ENCODE peak calls at places on chromosomes 12 and 14, in eight cellular contexts. B, P, W, E, U, Y, G and V are unnamed samples. For H3K4me1, the result is how much of the 10 kb centered on the place peaks cover.

GRCh38 chr12:5432011-5432400 is at the start of gene NTF3:
- DNase-seq in U (no peak), P (no peak), E (no peak), W (no peak), Y (peak), G (no peak), B (no peak), V (no peak)

GRCh38 chr12:24297516-24297915 is 348.0 kb upstream of the SOX5 start:
- DNase-seq in E (no peak), W (no peak), U (no peak), P (no peak), Y (no peak), G (no peak), B (no peak), V (no peak)

GRCh38 chr12:20547788-20548575 is 147.2 kb upstream of the SLCO1C1 start:
- DNase-seq in E (no peak), Y (no peak), G (no peak), P (no peak), W (no peak), U (no peak), B (no peak), V (no peak)

GRCh38 chr12:93982847-93983315 is 165.5 kb upstream of the PLXNC1 start:
- DNase-seq in E (peak), G (no peak), U (no peak), P (no peak), W (no peak), Y (no peak), B (no peak), V (no peak)

GRCh38 chr14:84397621-84398020 is 1132.3 kb upstream of the FLRT2 start:
- DNase-seq in E (no peak), W (no peak), U (no peak), Y (no peak), P (no peak), B (no peak), G (no peak), V (no peak)

GRCh38 chr12:104748356-104748755 is 209.7 kb downstream of the SLC41A2 start:
- DNase-seq in U (no peak), B (no peak), Y (no peak), P (no peak), G (no peak), W (no peak), E (no peak), V (no peak)

GRCh38 chr14:22549304-22549962 is 39.6 kb downstream of the DAD1 start:
- DNase-seq in E (no peak), B (no peak), G (no peak), U (no peak), Y (no peak), W (no peak), P (no peak), V (no peak)

GRCh38 chr14:71555654-71556559 is 376.3 kb upstream of the RGS6 start:
- DNase-seq in Y (no peak), B (no peak), E (no peak), G (no peak), P (peak), U (no peak), W (no peak), V (no peak)

GRCh38 chr12:130144256-130144655 is 18.0 kb upstream of the FZD10 start:
- DNase-seq in U (no peak), Y (no peak), E (no peak), P (no peak), G (no peak), B (no peak), W (no peak), V (no peak)

GRCh38 chr12:65961731-65962130 is 137.4 kb downstream of the HMGA2 start:
- DNase-seq in U (no peak), G (no peak), P (no peak), Y (no peak), W (no peak), E (no peak), B (no peak), V (no peak)

GRCh38 chr12:104687823-104688573 is 231.2 kb downstream of the CHST11 start:
- DNase-seq in W (no peak), G (no peak), P (peak), Y (no peak), U (no peak), E (no peak), B (no peak), V (no peak)

GRCh38 chr14:62189698-62190097 is 427.5 kb downstream of the SNAPC1 start:
- DNase-seq in P (no peak), G (peak), W (peak), U (no peak), Y (no peak), E (no peak), B (no peak), V (no peak)

GRCh38 chr12:115709410-115710065 is 568.0 kb downstream of the MED13L start:
- DNase-seq in G (peak), W (peak), B (no peak), P (no peak), U (no peak), Y (peak), E (no peak), V (no peak)

GRCh38 chr14:22428681-22429315 is 160.2 kb downstream of the DAD1 start:
- DNase-seq in G (no peak), Y (no peak), E (no peak), U (no peak), P (no peak), B (no peak), W (no peak), V (no peak)

GRCh38 chr14:104826858-104827172 is 25.9 kb downstream of the ZBTB42 start:
- DNase-seq in P (no peak), E (peak), W (no peak), Y (no peak), G (no peak), U (no peak), B (no peak), V (no peak)

GRCh38 chr14:58557242-58557641 is 80.5 kb upstream of the DACT1 start:
- DNase-seq in E (no peak), W (no peak), G (no peak), P (no peak), B (no peak), Y (no peak), U (no peak), V (no peak)

GRCh38 chr14:32985881-32986280 is 47.2 kb downstream of the NPAS3 start:
- DNase-seq in W (no peak), B (no peak), G (no peak), P (no peak), Y (peak), U (no peak), E (no peak), V (no peak)

GRCh38 chr12:47586952-47587669 is 118.7 kb downstream of the RPAP3 start:
- DNase-seq in B (no peak), P (no peak), E (no peak), U (no peak), G (no peak), Y (no peak), W (no peak), V (no peak)

GRCh38 chr14:106844608-106845285 is 1318.4 kb downstream of the TMEM121 start:
- DNase-seq in U (no peak), P (peak), Y (peak), W (peak), B (peak), E (peak), G (peak), V (no peak)

GRCh38 chr12:84136862-84137367 is 775.7 kb downstream of the SLC6A15 start:
- DNase-seq in U (no peak), G (no peak), Y (no peak), P (no peak), E (peak), B (no peak), W (no peak), V (no peak)

GRCh38 chr12:44127966-44128365 is 292.1 kb downstream of the TMEM117 start:
- DNase-seq in B (no peak), P (no peak), W (no peak), Y (no peak), U (no peak), E (no peak), G (no peak), V (no peak)

GRCh38 chr12:28574746-28575592 is 384.7 kb downstream of the CCDC91 start:
- DNase-seq in G (no peak), U (no peak), E (peak), B (no peak), P (no peak), Y (no peak), W (no peak), V (no peak)

GRCh38 chr12:52125499-52125900 is 46.0 kb downstream of the SMIM41 start:
- DNase-seq in G (no peak), U (peak), Y (no peak), P (no peak), W (no peak), B (no peak), E (no peak), V (peak)

GRCh38 chr14:100362311-100362927 is 39.3 kb downstream of the SLC25A47 start:
- DNase-seq in Y (no peak), U (no peak), E (no peak), W (no peak), G (no peak), B (no peak), P (no peak), V (no peak)

GRCh38 chr14:50531595-50532501 is 521 bp downstream of the MAP4K5 start:
- DNase-seq in U (peak), E (peak), P (peak), B (peak), G (peak), W (peak), Y (peak), V (no peak)

GRCh38 chr14:59507063-59507751 is 22.9 kb downstream of the JKAMP start:
- DNase-seq in B (peak), E (peak), W (no peak), U (no peak), Y (peak), G (peak), P (peak), V (no peak)

GRCh38 chr12:124454352-124454725 is 113.1 kb downstream of the NCOR2 start:
- DNase-seq in U (no peak), P (no peak), B (no peak), Y (no peak), W (no peak), G (no peak), E (no peak), V (no peak)
- H3K4me1 ChIP-seq in U (under half), P (half or more), B (under half), Y (half or more), W (under half), G (half or more), E (under half), V (under half)

DNA sequence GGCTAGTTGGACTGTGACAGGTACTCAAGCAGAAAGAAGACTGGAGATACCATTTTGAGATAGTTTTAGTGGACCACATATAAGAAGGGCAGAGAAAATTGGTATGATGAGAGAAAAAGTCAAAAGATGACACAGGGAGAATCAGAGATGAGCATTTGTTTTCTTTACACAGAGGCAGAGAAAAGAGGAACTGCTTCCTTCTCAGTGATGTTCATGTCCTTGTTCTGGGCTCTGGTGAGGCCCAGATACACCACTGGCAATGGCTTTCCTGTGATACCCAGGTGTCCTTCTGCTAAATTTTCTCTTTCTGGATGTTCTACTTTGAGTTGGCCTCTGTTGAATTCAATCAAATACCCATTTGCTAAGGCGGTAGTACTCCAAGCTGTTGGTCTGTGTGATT is 1782.7 kb upstream of the SEL1L start:
- DNase-seq in U (no peak), Y (no peak), G (no peak), W (no peak), B (no peak), P (no peak), E (no peak), V (no peak)
- H3K4me3 ChIP-seq in U (no peak), Y (no peak), G (no peak), W (no peak), B (no peak), P (no peak), E (no peak), V (no peak)

DNA sequence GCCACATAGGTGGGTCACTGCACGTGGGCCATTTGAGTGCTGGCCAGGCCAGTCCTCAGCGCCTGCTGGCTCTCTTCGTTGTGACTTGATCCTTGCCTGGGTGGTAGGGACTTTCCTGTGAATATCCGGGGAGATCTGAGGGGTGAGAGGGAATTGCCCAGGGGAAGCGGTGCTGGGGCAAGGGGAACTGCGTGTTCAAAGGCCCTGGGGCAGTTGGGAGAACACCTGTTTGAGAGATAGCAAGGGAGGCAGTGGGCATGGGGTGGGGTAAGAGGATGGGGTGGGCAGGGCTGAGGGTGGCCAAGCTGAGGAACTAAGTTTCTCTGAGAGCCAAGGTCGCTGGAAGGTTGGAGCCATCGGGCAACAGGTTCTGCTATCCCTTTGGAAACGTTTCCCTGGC is 25.0 kb downstream of the SETD1B start:
- DNase-seq in G (no peak), U (no peak), P (no peak), E (no peak), Y (no peak), W (no peak), B (no peak), V (no peak)
- H3K27ac ChIP-seq in G (no peak), U (no peak), P (no peak), E (no peak), Y (no peak), W (no peak), B (no peak), V (no peak)

GRCh38 chr12:102862486-102862885 is 54.6 kb downstream of the PAH start:
- DNase-seq in G (no peak), W (no peak), E (no peak), U (no peak), Y (no peak), B (no peak), P (no peak), V (no peak)
- H3K4me1 ChIP-seq in G (under half), W (under half), E (under half), U (under half), Y (under half), B (under half), P (under half), V (under half)

GRCh38 chr12:2046959-2047358 is 5.8 kb upstream of the CACNA1C start:
- DNase-seq in P (no peak), E (no peak), G (no peak), Y (no peak), W (no peak), B (no peak), U (no peak), V (no peak)

GRCh38 chr12:2052861-2053674 is at the start of gene CACNA1C:
- DNase-seq in U (no peak), B (peak), W (peak), Y (peak), P (no peak), E (peak), G (peak), V (no peak)

GRCh38 chr12:2051700-2052625 is 824 bp upstream of the CACNA1C start:
- DNase-seq in E (no peak), Y (no peak), B (no peak), G (no peak), W (peak), U (no peak), P (no peak), V (no peak)

GRCh38 chr12:2047752-2048151 is 5.0 kb upstream of the CACNA1C start:
- DNase-seq in U (no peak), W (no peak), G (no peak), Y (no peak), P (no peak), B (no peak), E (no peak), V (no peak)

DNA sequence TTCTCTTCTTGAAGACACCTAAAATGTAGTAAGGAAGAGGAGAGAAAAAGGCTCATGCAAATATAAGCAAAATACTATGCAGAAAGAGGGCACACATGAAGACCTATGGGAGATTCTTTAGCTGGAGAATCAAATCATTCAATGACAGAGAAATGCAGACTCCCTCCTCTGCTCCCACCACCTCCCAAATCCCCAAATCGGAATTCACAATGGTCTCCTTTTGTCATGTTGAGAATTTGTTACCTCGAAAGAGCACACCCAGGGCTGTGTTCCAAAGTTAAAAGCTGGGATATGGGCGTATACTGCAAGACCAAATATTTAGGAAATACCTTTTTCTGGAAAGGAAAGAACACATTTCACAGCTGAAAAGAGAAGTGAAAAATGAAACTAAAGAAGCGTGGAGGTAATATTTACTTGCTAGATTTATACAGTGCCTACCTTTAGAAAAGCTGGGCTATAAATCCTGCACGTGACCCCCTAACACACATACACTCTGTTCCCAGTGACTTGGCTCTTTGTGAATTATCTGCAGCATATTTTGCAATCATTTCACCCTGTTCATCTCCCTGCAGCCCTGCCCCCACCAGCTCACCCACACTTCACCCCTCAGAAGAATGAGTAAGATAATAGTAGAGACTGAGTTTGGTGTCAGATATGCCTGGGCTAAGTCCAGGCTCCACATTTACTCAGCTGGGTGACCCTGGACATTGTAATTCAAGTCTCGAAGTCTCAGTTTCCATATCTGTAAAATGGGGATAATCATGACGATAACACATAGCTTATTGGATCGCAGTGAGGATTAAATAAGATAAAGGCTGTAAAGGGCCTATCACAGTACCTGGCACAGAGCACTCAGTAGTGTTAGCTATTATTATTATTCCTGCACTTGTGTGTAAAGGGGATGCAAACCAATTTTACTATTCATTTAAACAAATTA is 2.9 kb upstream of the CACNA1C start:
- DNase-seq in G (no peak), E (no peak), W (no peak), U (no peak), P (no peak), Y (no peak), B (no peak), V (no peak)
- H3K4me3 ChIP-seq in G (no peak), E (no peak), W (no peak), U (no peak), P (no peak), Y (no peak), B (no peak), V (no peak)